ENCODE peak calls at places on chromosomes 4 and X, in ten cellular contexts. One of them, this sample, is unnamed.

GRCh38 chrX:154460326-154460725 is 2.2 kb downstream of the PLXNA3 start:
- DNase-seq in CD8-positive, alpha-beta memory T cell: no peak
- DNase-seq in uterus: no peak
- DNase-seq in heart left ventricle: no peak
- DNase-seq in H9: no peak
- DNase-seq in upper lobe of right lung: no peak
- DNase-seq in effector memory CD4-positive, alpha-beta T cell: no peak
- DNase-seq in ovary: no peak
- DNase-seq in left ventricle myocardium inferior: no peak
- DNase-seq in brain microvascular endothelial cell: no peak
- DNase-seq in this sample: no peak

GRCh38 chr4:100288811-100289529 is 98.7 kb upstream of the DDIT4L start:
- DNase-seq in ovary: no peak
- DNase-seq in CD8-positive, alpha-beta memory T cell: no peak
- DNase-seq in uterus: no peak
- DNase-seq in left ventricle myocardium inferior: no peak
- DNase-seq in H9: no peak
- DNase-seq in upper lobe of right lung: no peak
- DNase-seq in brain microvascular endothelial cell: no peak
- DNase-seq in heart left ventricle: no peak
- DNase-seq in effector memory CD4-positive, alpha-beta T cell: no peak
- DNase-seq in this sample: no peak

GRCh38 chr4:163582688-163583087 is 88.2 kb downstream of the TMA16 start:
- DNase-seq in left ventricle myocardium inferior: no peak
- DNase-seq in upper lobe of right lung: no peak
- DNase-seq in heart left ventricle: no peak
- DNase-seq in ovary: no peak
- DNase-seq in uterus: no peak
- DNase-seq in brain microvascular endothelial cell: no peak
- DNase-seq in H9: no peak
- DNase-seq in CD8-positive, alpha-beta memory T cell: no peak
- DNase-seq in effector memory CD4-positive, alpha-beta T cell: no peak
- DNase-seq in this sample: no peak

GRCh38 chr4:156193800-156194199 is 240.1 kb upstream of the CTSO start:
- DNase-seq in ovary: no peak
- DNase-seq in CD8-positive, alpha-beta memory T cell: no peak
- DNase-seq in brain microvascular endothelial cell: no peak
- DNase-seq in heart left ventricle: no peak
- DNase-seq in left ventricle myocardium inferior: no peak
- DNase-seq in upper lobe of right lung: no peak
- DNase-seq in H9: no peak
- DNase-seq in effector memory CD4-positive, alpha-beta T cell: no peak
- DNase-seq in uterus: peak; percentile 47
- DNase-seq in this sample: peak; percentile 55

GRCh38 chr4:76366737-76367136 is 54.2 kb downstream of the CCDC158 start:
- DNase-seq in H9: no peak
- DNase-seq in effector memory CD4-positive, alpha-beta T cell: no peak
- DNase-seq in brain microvascular endothelial cell: no peak
- DNase-seq in CD8-positive, alpha-beta memory T cell: no peak
- DNase-seq in ovary: no peak
- DNase-seq in uterus: no peak
- DNase-seq in heart left ventricle: no peak
- DNase-seq in left ventricle myocardium inferior: no peak
- DNase-seq in upper lobe of right lung: no peak
- DNase-seq in this sample: no peak

GRCh38 chr4:85603437-85604336 is 128.7 kb downstream of the ARHGAP24 start:
- DNase-seq in uterus: no peak
- DNase-seq in brain microvascular endothelial cell: peak; percentile 34
- DNase-seq in left ventricle myocardium inferior: no peak
- DNase-seq in heart left ventricle: no peak
- DNase-seq in ovary: no peak
- DNase-seq in effector memory CD4-positive, alpha-beta T cell: no peak
- DNase-seq in CD8-positive, alpha-beta memory T cell: no peak
- DNase-seq in upper lobe of right lung: no peak
- DNase-seq in H9: no peak
- DNase-seq in this sample: no peak

GRCh38 chrX:154750301-154751120 is at the start of gene GAB3:
- DNase-seq in left ventricle myocardium inferior: peak; percentile 52
- DNase-seq in CD8-positive, alpha-beta memory T cell: peak; percentile 68
- DNase-seq in heart left ventricle: no peak
- DNase-seq in upper lobe of right lung: peak; percentile 75
- DNase-seq in H9: no peak
- DNase-seq in effector memory CD4-positive, alpha-beta T cell: no peak
- DNase-seq in uterus: peak; percentile 22
- DNase-seq in brain microvascular endothelial cell: no peak
- DNase-seq in ovary: no peak
- DNase-seq in this sample: peak; percentile 39

GRCh38 chrX:74593593-74593992 is 20.8 kb downstream of the RLIM start:
- DNase-seq in brain microvascular endothelial cell: no peak
- DNase-seq in left ventricle myocardium inferior: no peak
- DNase-seq in CD8-positive, alpha-beta memory T cell: no peak
- DNase-seq in heart left ventricle: no peak
- DNase-seq in ovary: no peak
- DNase-seq in upper lobe of right lung: no peak
- DNase-seq in uterus: no peak
- DNase-seq in effector memory CD4-positive, alpha-beta T cell: no peak
- DNase-seq in H9: no peak
- DNase-seq in this sample: no peak

GRCh38 chrX:118350715-118351114 is 4.8 kb downstream of the WDR44 start:
- DNase-seq in H9: no peak
- DNase-seq in uterus: no peak
- DNase-seq in effector memory CD4-positive, alpha-beta T cell: no peak
- DNase-seq in upper lobe of right lung: no peak
- DNase-seq in left ventricle myocardium inferior: no peak
- DNase-seq in CD8-positive, alpha-beta memory T cell: no peak
- DNase-seq in ovary: no peak
- DNase-seq in brain microvascular endothelial cell: no peak
- DNase-seq in heart left ventricle: no peak
- DNase-seq in this sample: no peak

GRCh38 chrX:63754141-63754859 is 30.7 kb downstream of the ARHGEF9 start:
- DNase-seq in brain microvascular endothelial cell: no peak
- DNase-seq in CD8-positive, alpha-beta memory T cell: peak; percentile 50
- DNase-seq in heart left ventricle: no peak
- DNase-seq in ovary: no peak
- DNase-seq in effector memory CD4-positive, alpha-beta T cell: no peak
- DNase-seq in left ventricle myocardium inferior: no peak
- DNase-seq in uterus: no peak
- DNase-seq in H9: peak; percentile 22
- DNase-seq in upper lobe of right lung: no peak
- DNase-seq in this sample: no peak

GRCh38 chr4:105474110-105474518 is 252 bp upstream of the PPA2 start:
- DNase-seq in effector memory CD4-positive, alpha-beta T cell: no peak
- DNase-seq in uterus: peak; percentile 85
- DNase-seq in left ventricle myocardium inferior: peak; percentile 89
- DNase-seq in H9: peak; percentile 88
- DNase-seq in brain microvascular endothelial cell: peak; percentile 81
- DNase-seq in upper lobe of right lung: peak; percentile 95
- DNase-seq in CD8-positive, alpha-beta memory T cell: no peak
- DNase-seq in ovary: peak; percentile 78
- DNase-seq in heart left ventricle: peak; percentile 87
- DNase-seq in this sample: no peak

DNA sequence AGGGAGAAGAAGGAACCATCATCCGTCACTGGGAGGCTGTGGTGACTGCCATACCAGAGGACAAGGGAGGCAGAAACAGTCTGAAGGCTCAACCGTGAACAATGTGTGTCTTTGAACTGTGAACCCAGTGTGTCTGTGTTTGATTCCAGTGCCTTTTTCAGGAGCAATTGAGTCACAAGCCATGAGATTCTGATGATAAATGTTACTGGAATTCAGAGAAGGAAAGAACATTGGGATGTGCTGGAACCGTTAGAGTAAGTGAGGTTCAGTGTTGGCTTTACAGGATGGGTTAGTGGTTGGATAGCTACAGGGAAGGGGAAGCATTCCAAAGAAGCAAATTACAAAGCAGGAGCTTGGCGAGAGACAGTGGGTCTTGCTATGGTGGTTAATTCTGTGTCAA is 464.4 kb downstream of the TRIML1 start:
- DNase-seq in effector memory CD4-positive, alpha-beta T cell: no peak
- DNase-seq in brain microvascular endothelial cell: peak; percentile 2
- DNase-seq in left ventricle myocardium inferior: no peak
- DNase-seq in upper lobe of right lung: no peak
- DNase-seq in CD8-positive, alpha-beta memory T cell: no peak
- DNase-seq in uterus: no peak
- DNase-seq in heart left ventricle: no peak
- DNase-seq in H9: no peak
- DNase-seq in ovary: no peak
- DNase-seq in this sample: no peak
- H3K27ac ChIP-seq in effector memory CD4-positive, alpha-beta T cell: no peak overlapping the region
- H3K27ac ChIP-seq in brain microvascular endothelial cell: no peak overlapping the region
- H3K27ac ChIP-seq in left ventricle myocardium inferior: no peak overlapping the region
- H3K27ac ChIP-seq in upper lobe of right lung: no peak overlapping the region
- H3K27ac ChIP-seq in CD8-positive, alpha-beta memory T cell: no peak overlapping the region
- H3K27ac ChIP-seq in uterus: no peak overlapping the region
- H3K27ac ChIP-seq in heart left ventricle: no peak overlapping the region
- H3K27ac ChIP-seq in H9: no peak overlapping the region
- H3K27ac ChIP-seq in ovary: no peak overlapping the region
- H3K27ac ChIP-seq in this sample: no peak overlapping the region

GRCh38 chrX:139020793-139021192 is 309.3 kb upstream of the FGF13 start:
- DNase-seq in heart left ventricle: no peak
- DNase-seq in brain microvascular endothelial cell: no peak
- DNase-seq in left ventricle myocardium inferior: no peak
- DNase-seq in upper lobe of right lung: no peak
- DNase-seq in CD8-positive, alpha-beta memory T cell: no peak
- DNase-seq in ovary: no peak
- DNase-seq in uterus: no peak
- DNase-seq in H9: no peak
- DNase-seq in effector memory CD4-positive, alpha-beta T cell: no peak
- DNase-seq in this sample: no peak
- H3K27ac ChIP-seq in heart left ventricle: no peak overlapping the region
- H3K27ac ChIP-seq in brain microvascular endothelial cell: no peak overlapping the region
- H3K27ac ChIP-seq in left ventricle myocardium inferior: no peak overlapping the region
- H3K27ac ChIP-seq in upper lobe of right lung: no peak overlapping the region
- H3K27ac ChIP-seq in CD8-positive, alpha-beta memory T cell: no peak overlapping the region
- H3K27ac ChIP-seq in ovary: no peak overlapping the region
- H3K27ac ChIP-seq in uterus: no peak overlapping the region
- H3K27ac ChIP-seq in H9: no peak overlapping the region
- H3K27ac ChIP-seq in effector memory CD4-positive, alpha-beta T cell: no peak overlapping the region
- H3K27ac ChIP-seq in this sample: no peak overlapping the region

GRCh38 chr4:89296399-89296798 is 11.2 kb downstream of the GPRIN3 start:
- DNase-seq in upper lobe of right lung: no peak
- DNase-seq in left ventricle myocardium inferior: no peak
- DNase-seq in brain microvascular endothelial cell: no peak
- DNase-seq in CD8-positive, alpha-beta memory T cell: no peak
- DNase-seq in H9: no peak
- DNase-seq in effector memory CD4-positive, alpha-beta T cell: no peak
- DNase-seq in heart left ventricle: no peak
- DNase-seq in uterus: no peak
- DNase-seq in ovary: no peak
- DNase-seq in this sample: no peak
- H3K27ac ChIP-seq in upper lobe of right lung: no peak overlapping the region
- H3K27ac ChIP-seq in left ventricle myocardium inferior: peak overlapping the region; percentile 85
- H3K27ac ChIP-seq in brain microvascular endothelial cell: no peak overlapping the region
- H3K27ac ChIP-seq in CD8-positive, alpha-beta memory T cell: no peak overlapping the region
- H3K27ac ChIP-seq in H9: no peak overlapping the region
- H3K27ac ChIP-seq in effector memory CD4-positive, alpha-beta T cell: peak overlapping the region; percentile 78
- H3K27ac ChIP-seq in heart left ventricle: peak overlapping the region; percentile 71
- H3K27ac ChIP-seq in uterus: no peak overlapping the region
- H3K27ac ChIP-seq in ovary: no peak overlapping the region
- H3K27ac ChIP-seq in this sample: no peak overlapping the region

DNA sequence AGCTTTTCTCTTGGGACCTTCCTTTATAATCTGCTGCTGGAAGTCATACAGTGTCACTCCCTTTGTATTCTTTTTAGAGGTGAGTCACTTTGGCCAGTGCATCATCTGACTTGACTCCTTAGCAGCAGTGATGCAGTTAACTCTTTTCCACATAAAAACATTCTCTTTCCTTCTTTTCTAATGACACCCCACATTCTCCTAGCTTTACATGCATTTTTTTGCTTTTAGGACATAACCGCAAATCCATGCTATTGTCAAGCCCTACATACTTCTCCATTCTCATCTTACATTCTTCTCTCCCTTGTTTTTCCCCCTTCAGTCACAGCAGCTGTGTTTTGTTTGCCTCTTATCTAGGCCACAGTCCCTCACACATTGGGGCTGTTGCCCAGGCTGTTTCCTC is 55.1 kb downstream of the ZNF330 start:
- DNase-seq in left ventricle myocardium inferior: no peak
- DNase-seq in uterus: no peak
- DNase-seq in heart left ventricle: no peak
- DNase-seq in upper lobe of right lung: no peak
- DNase-seq in brain microvascular endothelial cell: peak; percentile 80
- DNase-seq in CD8-positive, alpha-beta memory T cell: no peak
- DNase-seq in ovary: no peak
- DNase-seq in effector memory CD4-positive, alpha-beta T cell: no peak
- DNase-seq in H9: no peak
- DNase-seq in this sample: no peak
- H3K27ac ChIP-seq in left ventricle myocardium inferior: no peak overlapping the region
- H3K27ac ChIP-seq in uterus: no peak overlapping the region
- H3K27ac ChIP-seq in heart left ventricle: no peak overlapping the region
- H3K27ac ChIP-seq in upper lobe of right lung: no peak overlapping the region
- H3K27ac ChIP-seq in brain microvascular endothelial cell: peak overlapping the region; percentile 53
- H3K27ac ChIP-seq in CD8-positive, alpha-beta memory T cell: no peak overlapping the region
- H3K27ac ChIP-seq in ovary: no peak overlapping the region
- H3K27ac ChIP-seq in effector memory CD4-positive, alpha-beta T cell: no peak overlapping the region
- H3K27ac ChIP-seq in H9: no peak overlapping the region
- H3K27ac ChIP-seq in this sample: no peak overlapping the region